ENCODE peak calls at places on chromosomes 6 and 20, in four cellular contexts. One of them, this sample, is unnamed.

GRCh38 chr6:126312013-126312665 is 27.8 kb upstream of the CENPW start:
- DNase-seq in DMS153: no peak
- DNase-seq in stimulated activated effector memory CD8-positive, alpha-beta T cell treated with anti-CD3 and anti-CD28 coated beads, Interleukin-12 subunit alpha, Interleukin-12 subunit beta, amount 100 ng/mL, for 72 hours: no peak
- DNase-seq in germinal center: peak; percentile 13
- DNase-seq in this sample: no peak

GRCh38 chr20:43530321-43531090 is 23.0 kb downstream of the L3MBTL1 start:
- DNase-seq in DMS153: no peak
- DNase-seq in stimulated activated effector memory CD8-positive, alpha-beta T cell treated with anti-CD3 and anti-CD28 coated beads, Interleukin-12 subunit alpha, Interleukin-12 subunit beta, amount 100 ng/mL, for 72 hours: no peak
- DNase-seq in germinal center: no peak
- DNase-seq in this sample: no peak

GRCh38 chr6:169520104-169520503 is 181.7 kb downstream of the WDR27 start:
- DNase-seq in DMS153: no peak
- DNase-seq in stimulated activated effector memory CD8-positive, alpha-beta T cell treated with anti-CD3 and anti-CD28 coated beads, Interleukin-12 subunit alpha, Interleukin-12 subunit beta, amount 100 ng/mL, for 72 hours: no peak
- DNase-seq in germinal center: no peak
- DNase-seq in this sample: no peak

GRCh38 chr20:35742741-35743523 is 872 bp upstream of the RBM39 start:
- DNase-seq in DMS153: no peak
- DNase-seq in stimulated activated effector memory CD8-positive, alpha-beta T cell treated with anti-CD3 and anti-CD28 coated beads, Interleukin-12 subunit alpha, Interleukin-12 subunit beta, amount 100 ng/mL, for 72 hours: no peak
- DNase-seq in germinal center: peak; percentile 72
- DNase-seq in this sample: no peak

GRCh38 chr6:89411019-89411268 is 1.1 kb downstream of the RRAGD start:
- DNase-seq in DMS153: no peak
- DNase-seq in stimulated activated effector memory CD8-positive, alpha-beta T cell treated with anti-CD3 and anti-CD28 coated beads, Interleukin-12 subunit alpha, Interleukin-12 subunit beta, amount 100 ng/mL, for 72 hours: no peak
- DNase-seq in germinal center: no peak
- DNase-seq in this sample: no peak

GRCh38 chr6:117145940-117146339 is 119.4 kb upstream of the VGLL2 start:
- DNase-seq in DMS153: no peak
- DNase-seq in stimulated activated effector memory CD8-positive, alpha-beta T cell treated with anti-CD3 and anti-CD28 coated beads, Interleukin-12 subunit alpha, Interleukin-12 subunit beta, amount 100 ng/mL, for 72 hours: no peak
- DNase-seq in germinal center: no peak
- DNase-seq in this sample: no peak

GRCh38 chr20:51219544-51219943 is 196.6 kb upstream of the KCNG1 start:
- DNase-seq in DMS153: no peak
- DNase-seq in stimulated activated effector memory CD8-positive, alpha-beta T cell treated with anti-CD3 and anti-CD28 coated beads, Interleukin-12 subunit alpha, Interleukin-12 subunit beta, amount 100 ng/mL, for 72 hours: no peak
- DNase-seq in germinal center: no peak
- DNase-seq in this sample: no peak

GRCh38 chr20:33679758-33680485 is 5.7 kb upstream of the NECAB3 start:
- DNase-seq in DMS153: no peak
- DNase-seq in stimulated activated effector memory CD8-positive, alpha-beta T cell treated with anti-CD3 and anti-CD28 coated beads, Interleukin-12 subunit alpha, Interleukin-12 subunit beta, amount 100 ng/mL, for 72 hours: peak; percentile 77
- DNase-seq in germinal center: peak; percentile 87
- DNase-seq in this sample: no peak

GRCh38 chr20:31721408-31722332 is 998 bp downstream of the BCL2L1 start:
- DNase-seq in DMS153: no peak
- DNase-seq in stimulated activated effector memory CD8-positive, alpha-beta T cell treated with anti-CD3 and anti-CD28 coated beads, Interleukin-12 subunit alpha, Interleukin-12 subunit beta, amount 100 ng/mL, for 72 hours: peak; percentile 67
- DNase-seq in germinal center: peak; percentile 2
- DNase-seq in this sample: no peak

GRCh38 chr20:43586641-43587040 is 4.1 kb upstream of the IFT52 start:
- DNase-seq in DMS153: no peak
- DNase-seq in stimulated activated effector memory CD8-positive, alpha-beta T cell treated with anti-CD3 and anti-CD28 coated beads, Interleukin-12 subunit alpha, Interleukin-12 subunit beta, amount 100 ng/mL, for 72 hours: no peak
- DNase-seq in germinal center: no peak
- DNase-seq in this sample: no peak